ENCODE peak calls at places on chromosomes 3 and 15, in six cellular contexts. One of them, this sample, is unnamed.

GRCh38 chr3:114596147-114596546 is 302.3 kb downstream of the TIGIT start:
- DNase-seq in cardiac muscle cell: no peak
- DNase-seq in activated CD8-positive, alpha-beta T cell treated with anti-CD3 and anti-CD28 coated beads for 36 hours: no peak
- DNase-seq in breast epithelium: no peak
- DNase-seq in suprapubic skin: no peak
- DNase-seq in type B pancreatic cell: no peak
- DNase-seq in this sample: no peak

GRCh38 chr3:40718681-40719080 is 193.9 kb downstream of the ZNF621 start:
- DNase-seq in cardiac muscle cell: no peak
- DNase-seq in activated CD8-positive, alpha-beta T cell treated with anti-CD3 and anti-CD28 coated beads for 36 hours: no peak
- DNase-seq in breast epithelium: no peak
- DNase-seq in suprapubic skin: no peak
- DNase-seq in type B pancreatic cell: no peak
- DNase-seq in this sample: no peak

GRCh38 chr3:135138776-135139175 is 343.7 kb downstream of the EPHB1 start:
- DNase-seq in cardiac muscle cell: no peak
- DNase-seq in activated CD8-positive, alpha-beta T cell treated with anti-CD3 and anti-CD28 coated beads for 36 hours: no peak
- DNase-seq in breast epithelium: no peak
- DNase-seq in suprapubic skin: no peak
- DNase-seq in type B pancreatic cell: no peak
- DNase-seq in this sample: no peak

GRCh38 chr15:66053991-66054390 is 184.7 kb downstream of the RAB11A start:
- DNase-seq in cardiac muscle cell: no peak
- DNase-seq in activated CD8-positive, alpha-beta T cell treated with anti-CD3 and anti-CD28 coated beads for 36 hours: no peak
- DNase-seq in breast epithelium: no peak
- DNase-seq in suprapubic skin: no peak
- DNase-seq in type B pancreatic cell: no peak
- DNase-seq in this sample: no peak

GRCh38 chr3:17023006-17023664 is 138.4 kb downstream of the PLCL2 start:
- DNase-seq in cardiac muscle cell: no peak
- DNase-seq in activated CD8-positive, alpha-beta T cell treated with anti-CD3 and anti-CD28 coated beads for 36 hours: peak; percentile 81
- DNase-seq in breast epithelium: no peak
- DNase-seq in suprapubic skin: no peak
- DNase-seq in type B pancreatic cell: no peak
- DNase-seq in this sample: no peak

GRCh38 chr3:197891-198491 is 1.4 kb downstream of the CHL1 start:
- DNase-seq in cardiac muscle cell: peak; percentile 12
- DNase-seq in activated CD8-positive, alpha-beta T cell treated with anti-CD3 and anti-CD28 coated beads for 36 hours: no peak
- DNase-seq in breast epithelium: no peak
- DNase-seq in suprapubic skin: no peak
- DNase-seq in type B pancreatic cell: no peak
- DNase-seq in this sample: no peak

GRCh38 chr3:72767927-72768880 is 80.0 kb downstream of the SHQ1 start:
- DNase-seq in cardiac muscle cell: peak; percentile 21
- DNase-seq in activated CD8-positive, alpha-beta T cell treated with anti-CD3 and anti-CD28 coated beads for 36 hours: no peak
- DNase-seq in breast epithelium: no peak
- DNase-seq in suprapubic skin: no peak
- DNase-seq in type B pancreatic cell: no peak
- DNase-seq in this sample: no peak

GRCh38 chr3:39295184-39295775 is 15.4 kb upstream of the CX3CR1 start:
- DNase-seq in cardiac muscle cell: no peak
- DNase-seq in activated CD8-positive, alpha-beta T cell treated with anti-CD3 and anti-CD28 coated beads for 36 hours: no peak
- DNase-seq in breast epithelium: no peak
- DNase-seq in suprapubic skin: no peak
- DNase-seq in type B pancreatic cell: no peak
- DNase-seq in this sample: no peak

GRCh38 chr3:126780666-126781065 is 76.6 kb downstream of the CHCHD6 start:
- DNase-seq in cardiac muscle cell: no peak
- DNase-seq in activated CD8-positive, alpha-beta T cell treated with anti-CD3 and anti-CD28 coated beads for 36 hours: no peak
- DNase-seq in breast epithelium: no peak
- DNase-seq in suprapubic skin: no peak
- DNase-seq in type B pancreatic cell: no peak
- DNase-seq in this sample: no peak

GRCh38 chr3:140758791-140759444 is 81.1 kb downstream of the TRIM42 start:
- DNase-seq in cardiac muscle cell: no peak
- DNase-seq in activated CD8-positive, alpha-beta T cell treated with anti-CD3 and anti-CD28 coated beads for 36 hours: no peak
- DNase-seq in breast epithelium: no peak
- DNase-seq in suprapubic skin: no peak
- DNase-seq in type B pancreatic cell: no peak
- DNase-seq in this sample: no peak

GRCh38 chr3:135226057-135226456 is 431.0 kb downstream of the EPHB1 start:
- DNase-seq in cardiac muscle cell: no peak
- DNase-seq in activated CD8-positive, alpha-beta T cell treated with anti-CD3 and anti-CD28 coated beads for 36 hours: no peak
- DNase-seq in breast epithelium: no peak
- DNase-seq in suprapubic skin: no peak
- DNase-seq in type B pancreatic cell: no peak
- DNase-seq in this sample: no peak

GRCh38 chr3:182920515-182921084 is 59.7 kb downstream of the DCUN1D1 start:
- DNase-seq in cardiac muscle cell: peak; percentile 29
- DNase-seq in activated CD8-positive, alpha-beta T cell treated with anti-CD3 and anti-CD28 coated beads for 36 hours: no peak
- DNase-seq in breast epithelium: no peak
- DNase-seq in suprapubic skin: no peak
- DNase-seq in type B pancreatic cell: no peak
- DNase-seq in this sample: no peak

GRCh38 chr3:27080126-27080525 is 289.1 kb downstream of the NEK10 start:
- DNase-seq in cardiac muscle cell: no peak
- DNase-seq in activated CD8-positive, alpha-beta T cell treated with anti-CD3 and anti-CD28 coated beads for 36 hours: no peak
- DNase-seq in breast epithelium: no peak
- DNase-seq in suprapubic skin: no peak
- DNase-seq in type B pancreatic cell: no peak
- DNase-seq in this sample: no peak

GRCh38 chr3:138923531-138923994 is 23.4 kb downstream of the FOXL2 start:
- DNase-seq in cardiac muscle cell: peak; percentile 85
- DNase-seq in activated CD8-positive, alpha-beta T cell treated with anti-CD3 and anti-CD28 coated beads for 36 hours: peak; percentile 93
- DNase-seq in breast epithelium: peak; percentile 74
- DNase-seq in suprapubic skin: peak; percentile 91
- DNase-seq in type B pancreatic cell: peak; percentile 84
- DNase-seq in this sample: peak; percentile 84

GRCh38 chr3:192899540-192899982 is 18.1 kb downstream of the MB21D2 start:
- DNase-seq in cardiac muscle cell: no peak
- DNase-seq in activated CD8-positive, alpha-beta T cell treated with anti-CD3 and anti-CD28 coated beads for 36 hours: peak; percentile 30
- DNase-seq in breast epithelium: no peak
- DNase-seq in suprapubic skin: no peak
- DNase-seq in type B pancreatic cell: no peak
- DNase-seq in this sample: no peak

GRCh38 chr3:73674280-73674679 is 49.5 kb upstream of the PDZRN3 start:
- DNase-seq in cardiac muscle cell: no peak
- DNase-seq in activated CD8-positive, alpha-beta T cell treated with anti-CD3 and anti-CD28 coated beads for 36 hours: no peak
- DNase-seq in breast epithelium: peak; percentile 42
- DNase-seq in suprapubic skin: no peak
- DNase-seq in type B pancreatic cell: no peak
- DNase-seq in this sample: no peak

GRCh38 chr3:79766474-79767193 is 1.2 kb downstream of the ROBO1 start:
- DNase-seq in cardiac muscle cell: peak; percentile 13
- DNase-seq in activated CD8-positive, alpha-beta T cell treated with anti-CD3 and anti-CD28 coated beads for 36 hours: no peak
- DNase-seq in breast epithelium: no peak
- DNase-seq in suprapubic skin: no peak
- DNase-seq in type B pancreatic cell: no peak
- DNase-seq in this sample: no peak

GRCh38 chr3:66661628-66662027 is 160.8 kb upstream of the LRIG1 start:
- DNase-seq in cardiac muscle cell: no peak
- DNase-seq in activated CD8-positive, alpha-beta T cell treated with anti-CD3 and anti-CD28 coated beads for 36 hours: no peak
- DNase-seq in breast epithelium: no peak
- DNase-seq in suprapubic skin: no peak
- DNase-seq in type B pancreatic cell: no peak
- DNase-seq in this sample: no peak

GRCh38 chr3:71614869-71615268 is 31.3 kb upstream of the FOXP1 start:
- DNase-seq in cardiac muscle cell: no peak
- DNase-seq in activated CD8-positive, alpha-beta T cell treated with anti-CD3 and anti-CD28 coated beads for 36 hours: no peak
- DNase-seq in breast epithelium: no peak
- DNase-seq in suprapubic skin: no peak
- DNase-seq in type B pancreatic cell: no peak
- DNase-seq in this sample: no peak

GRCh38 chr3:54307616-54308180 is 185.3 kb downstream of the CACNA2D3 start:
- DNase-seq in cardiac muscle cell: no peak
- DNase-seq in activated CD8-positive, alpha-beta T cell treated with anti-CD3 and anti-CD28 coated beads for 36 hours: no peak
- DNase-seq in breast epithelium: no peak
- DNase-seq in suprapubic skin: no peak
- DNase-seq in type B pancreatic cell: no peak
- DNase-seq in this sample: no peak

GRCh38 chr3:98073486-98073885 is 13.5 kb upstream of the OR5AC2 start:
- DNase-seq in cardiac muscle cell: no peak
- DNase-seq in activated CD8-positive, alpha-beta T cell treated with anti-CD3 and anti-CD28 coated beads for 36 hours: no peak
- DNase-seq in breast epithelium: no peak
- DNase-seq in suprapubic skin: no peak
- DNase-seq in type B pancreatic cell: no peak
- DNase-seq in this sample: no peak

GRCh38 chr15:66484539-66485112 is 12.9 kb downstream of the SNAPC5 start:
- DNase-seq in cardiac muscle cell: no peak
- DNase-seq in activated CD8-positive, alpha-beta T cell treated with anti-CD3 and anti-CD28 coated beads for 36 hours: no peak
- DNase-seq in breast epithelium: no peak
- DNase-seq in suprapubic skin: no peak
- DNase-seq in type B pancreatic cell: no peak
- DNase-seq in this sample: no peak

GRCh38 chr15:58241872-58242271 is 103.7 kb downstream of the AQP9 start:
- DNase-seq in cardiac muscle cell: peak; percentile 10
- DNase-seq in activated CD8-positive, alpha-beta T cell treated with anti-CD3 and anti-CD28 coated beads for 36 hours: no peak
- DNase-seq in breast epithelium: no peak
- DNase-seq in suprapubic skin: no peak
- DNase-seq in type B pancreatic cell: no peak
- DNase-seq in this sample: no peak
- TF ChIP-seq CTCF in cardiac muscle cell: no peak
- TF ChIP-seq CTCF in activated CD8-positive, alpha-beta T cell treated with anti-CD3 and anti-CD28 coated beads for 36 hours: no peak
- TF ChIP-seq CTCF in breast epithelium: no peak
- TF ChIP-seq CTCF in suprapubic skin: no peak
- TF ChIP-seq CTCF in type B pancreatic cell: no peak
- TF ChIP-seq CTCF in this sample: no peak

GRCh38 chr15:78298983-78299301 is 467 bp downstream of the SKIC8 start:
- DNase-seq in cardiac muscle cell: peak; percentile 27
- DNase-seq in activated CD8-positive, alpha-beta T cell treated with anti-CD3 and anti-CD28 coated beads for 36 hours: no peak
- DNase-seq in breast epithelium: no peak
- DNase-seq in suprapubic skin: no peak
- DNase-seq in type B pancreatic cell: no peak
- DNase-seq in this sample: no peak
- TF ChIP-seq CTCF in cardiac muscle cell: no peak
- TF ChIP-seq CTCF in activated CD8-positive, alpha-beta T cell treated with anti-CD3 and anti-CD28 coated beads for 36 hours: no peak
- TF ChIP-seq CTCF in breast epithelium: no peak
- TF ChIP-seq CTCF in suprapubic skin: no peak
- TF ChIP-seq CTCF in type B pancreatic cell: no peak
- TF ChIP-seq CTCF in this sample: no peak

GRCh38 chr3:180683816-180684215 is 4.5 kb upstream of the CCDC39 start:
- DNase-seq in cardiac muscle cell: no peak
- DNase-seq in activated CD8-positive, alpha-beta T cell treated with anti-CD3 and anti-CD28 coated beads for 36 hours: no peak
- DNase-seq in breast epithelium: no peak
- DNase-seq in suprapubic skin: no peak
- DNase-seq in type B pancreatic cell: no peak
- DNase-seq in this sample: no peak

GRCh38 chr3:180680097-180680430 is 775 bp upstream of the CCDC39 start:
- DNase-seq in cardiac muscle cell: peak; percentile 58
- DNase-seq in activated CD8-positive, alpha-beta T cell treated with anti-CD3 and anti-CD28 coated beads for 36 hours: peak; percentile 62
- DNase-seq in breast epithelium: no peak
- DNase-seq in suprapubic skin: no peak
- DNase-seq in type B pancreatic cell: no peak
- DNase-seq in this sample: no peak

GRCh38 chr3:180684807-180685206 is 5.5 kb upstream of the CCDC39 start:
- DNase-seq in cardiac muscle cell: no peak
- DNase-seq in activated CD8-positive, alpha-beta T cell treated with anti-CD3 and anti-CD28 coated beads for 36 hours: no peak
- DNase-seq in breast epithelium: no peak
- DNase-seq in suprapubic skin: no peak
- DNase-seq in type B pancreatic cell: no peak
- DNase-seq in this sample: no peak

GRCh38 chr3:180678231-180678630 is 1.1 kb downstream of the CCDC39 start:
- DNase-seq in cardiac muscle cell: no peak
- DNase-seq in activated CD8-positive, alpha-beta T cell treated with anti-CD3 and anti-CD28 coated beads for 36 hours: no peak
- DNase-seq in breast epithelium: no peak
- DNase-seq in suprapubic skin: no peak
- DNase-seq in type B pancreatic cell: no peak
- DNase-seq in this sample: no peak

DNA sequence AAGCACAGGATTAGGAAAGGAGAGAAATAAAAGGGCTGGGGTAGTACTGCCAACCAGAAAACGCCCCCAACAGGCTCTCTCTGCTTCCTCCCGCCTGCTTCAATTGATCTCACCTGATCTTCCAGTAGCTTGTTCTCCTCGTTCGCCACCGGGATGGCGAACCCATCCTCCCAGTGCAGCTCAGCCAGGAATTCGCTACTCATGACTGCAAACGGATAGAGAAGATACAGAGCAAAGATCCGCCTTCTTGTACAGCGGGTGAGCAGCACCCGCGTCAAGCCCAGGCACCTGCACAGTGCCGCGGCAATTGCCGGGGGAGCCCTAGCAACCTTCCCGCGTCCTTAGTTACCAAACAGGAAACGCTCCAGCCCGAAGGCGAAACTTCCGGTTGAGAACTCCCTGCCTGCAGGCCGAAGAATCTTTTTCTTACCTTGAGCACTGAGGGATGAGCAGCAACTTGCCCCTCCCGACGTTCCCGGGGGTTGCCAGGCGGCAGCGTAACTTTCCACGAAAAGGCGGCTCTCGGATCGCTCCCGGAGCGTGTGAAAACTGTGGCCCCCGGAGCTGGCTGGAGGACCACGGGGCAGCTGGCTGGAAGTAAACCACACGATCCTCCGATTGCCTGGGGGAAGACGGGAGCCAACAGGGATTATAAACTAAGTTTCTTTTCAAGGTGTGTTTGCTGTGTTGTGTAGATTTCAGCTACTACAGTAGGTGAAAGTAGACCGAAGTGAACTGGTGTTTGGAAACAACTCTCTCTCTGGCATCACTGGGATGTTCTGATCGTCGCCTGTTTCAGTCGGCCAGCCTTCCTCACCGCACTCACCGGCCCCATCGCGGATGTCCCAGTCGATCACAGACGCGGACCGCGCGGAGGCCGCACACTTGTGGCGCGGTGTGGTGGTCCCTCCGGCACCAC is at the start of gene CCDC39:
- DNase-seq in cardiac muscle cell: peak; percentile 88
- DNase-seq in activated CD8-positive, alpha-beta T cell treated with anti-CD3 and anti-CD28 coated beads for 36 hours: peak; percentile 75
- DNase-seq in breast epithelium: no peak
- DNase-seq in suprapubic skin: no peak
- DNase-seq in type B pancreatic cell: peak; percentile 83
- DNase-seq in this sample: peak; percentile 40
- TF ChIP-seq CTCF in cardiac muscle cell: no peak
- TF ChIP-seq CTCF in activated CD8-positive, alpha-beta T cell treated with anti-CD3 and anti-CD28 coated beads for 36 hours: no peak
- TF ChIP-seq CTCF in breast epithelium: no peak
- TF ChIP-seq CTCF in suprapubic skin: no peak
- TF ChIP-seq CTCF in type B pancreatic cell: no peak
- TF ChIP-seq CTCF in this sample: no peak

DNA sequence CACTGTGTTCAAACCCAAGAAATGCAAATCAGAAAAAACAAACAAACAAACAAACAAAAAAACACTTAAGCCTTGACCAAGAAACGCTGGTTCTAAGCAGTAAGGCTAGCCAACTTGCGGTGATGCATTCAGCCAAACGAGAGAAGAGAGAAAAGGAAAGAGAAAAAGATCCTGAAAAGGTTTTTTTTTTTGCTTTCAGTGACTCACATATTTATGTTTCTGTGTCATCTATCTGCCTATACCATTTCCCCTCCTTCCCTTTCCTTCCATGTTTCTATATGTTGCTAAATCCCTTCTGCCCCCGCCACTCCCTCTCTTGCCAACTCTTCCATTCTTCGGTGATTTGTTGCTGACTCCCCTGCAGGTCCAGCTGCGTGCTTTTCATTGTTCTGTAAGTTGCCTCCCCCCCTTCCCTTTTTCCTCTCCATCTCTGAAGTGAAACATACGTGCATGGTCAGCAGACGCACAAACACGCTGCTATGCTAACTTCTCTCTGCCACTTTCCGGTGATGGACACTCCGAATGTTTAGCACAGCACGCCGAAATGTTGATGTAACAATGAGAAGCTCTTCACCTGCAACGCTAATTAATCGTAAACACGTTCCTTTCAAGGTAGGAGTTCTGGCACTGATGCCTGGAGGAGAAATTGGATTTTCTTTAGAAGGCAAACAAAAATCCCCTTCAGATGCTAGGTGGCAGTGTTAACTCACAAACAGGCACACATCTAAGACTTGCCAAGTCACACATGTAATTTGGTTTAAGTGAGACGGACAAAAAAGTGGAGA is 154.5 kb downstream of the TUSC7 start:
- DNase-seq in cardiac muscle cell: peak; percentile 49
- DNase-seq in activated CD8-positive, alpha-beta T cell treated with anti-CD3 and anti-CD28 coated beads for 36 hours: no peak
- DNase-seq in breast epithelium: no peak
- DNase-seq in suprapubic skin: no peak
- DNase-seq in type B pancreatic cell: no peak
- DNase-seq in this sample: no peak
- TF ChIP-seq CTCF in cardiac muscle cell: peak; percentile 45
- TF ChIP-seq CTCF in activated CD8-positive, alpha-beta T cell treated with anti-CD3 and anti-CD28 coated beads for 36 hours: no peak
- TF ChIP-seq CTCF in breast epithelium: no peak
- TF ChIP-seq CTCF in suprapubic skin: no peak
- TF ChIP-seq CTCF in type B pancreatic cell: peak; percentile 73
- TF ChIP-seq CTCF in this sample: no peak